ENCODE peak calls at places on chromosome 6, in four cellular contexts. F is ovary, W is neural crest cell, O is Right ventricle myocardium inferior. N is an unnamed sample.
A peak's percentile ranks its signal among the peaks of the same experiment; 100 is the strongest.

GRCh38 chr6:170224694-170225660 is 65.9 kb downstream of the DLL1 start:
- DNase-seq in W (no peak), O (no peak), F (no peak), N (peak; percentile 98)

GRCh38 chr6:41122373-41122772 is 31.8 kb downstream of the TREML1 start:
- DNase-seq in W (no peak), F (no peak), O (no peak), N (peak; percentile 44)

GRCh38 chr6:38803129-38803528 is 88.0 kb downstream of the DNAH8 start:
- DNase-seq in F (no peak), W (no peak), O (no peak), N (no peak)

GRCh38 chr6:135738646-135739045 is 112.9 kb upstream of the PDE7B start:
- DNase-seq in O (no peak), W (no peak), F (no peak), N (no peak)

GRCh38 chr6:36717871-36718540 is 20.4 kb downstream of the RAB44 start:
- DNase-seq in F (no peak), W (no peak), O (no peak), N (no peak)

GRCh38 chr6:165976705-165977104 is 190.9 kb downstream of the TBXT start:
- DNase-seq in O (no peak), W (no peak), F (no peak), N (no peak)

GRCh38 chr6:37576336-37576737 is 76.6 kb upstream of the CCDC167 start:
- DNase-seq in F (no peak), W (no peak), O (no peak), N (peak; percentile 88)

GRCh38 chr6:113299526-113299925 is 557.6 kb upstream of the MARCKS start:
- DNase-seq in F (no peak), W (no peak), O (no peak), N (no peak)

GRCh38 chr6:15427360-15428070 is 181.6 kb downstream of the JARID2 start:
- DNase-seq in O (no peak), W (no peak), F (no peak), N (peak; percentile 50)

GRCh38 chr6:117918454-117918853 is 11.4 kb downstream of the SLC35F1 start:
- DNase-seq in F (no peak), W (no peak), O (no peak), N (no peak)

GRCh38 chr6:37624606-37625574 is 72.8 kb downstream of the MDGA1 start:
- DNase-seq in F (no peak), O (no peak), W (no peak), N (no peak)

GRCh38 chr6:76682842-76683241 is 610.4 kb upstream of the IMPG1 start:
- DNase-seq in F (no peak), W (no peak), O (no peak), N (no peak)

GRCh38 chr6:4660377-4661321 is 115.6 kb upstream of the CDYL start:
- DNase-seq in W (no peak), O (no peak), F (no peak), N (no peak)

GRCh38 chr6:108588586-108588985 is 27.9 kb downstream of the FOXO3 start:
- DNase-seq in W (no peak), O (no peak), F (no peak), N (no peak)

GRCh38 chr6:155958550-155958949 is 502.9 kb upstream of the NOX3 start:
- DNase-seq in O (no peak), W (no peak), F (no peak), N (no peak)

GRCh38 chr6:3848380-3848779 is 793 bp upstream of the FAM50B start:
- DNase-seq in O (no peak), W (no peak), F (no peak), N (peak; percentile 67)

GRCh38 chr6:1987640-1988039 is 257.8 kb downstream of the GMDS start:
- DNase-seq in W (no peak), O (no peak), F (no peak), N (peak; percentile 38)

GRCh38 chr6:75266716-75267291 is 17.8 kb downstream of the TMEM30A start:
- DNase-seq in W (no peak), F (no peak), O (no peak), N (no peak)

GRCh38 chr6:129500958-129501381 is 209.0 kb downstream of the ARHGAP18 start:
- DNase-seq in W (peak; percentile 7), O (no peak), F (no peak), N (no peak)

GRCh38 chr6:91149914-91150674 is 563.2 kb upstream of the MAP3K7 start:
- DNase-seq in F (no peak), W (no peak), O (no peak), N (no peak)

GRCh38 chr6:89242574-89243330 is 25.6 kb upstream of the GABRR1 start:
- DNase-seq in F (no peak), O (no peak), W (peak; percentile 8), N (no peak)

GRCh38 chr6:50713977-50714486 is 706 bp downstream of the TFAP2D start:
- DNase-seq in F (no peak), W (no peak), O (no peak), N (no peak)

GRCh38 chr6:1464796-1465348 is 75.5 kb downstream of the FOXF2 start:
- DNase-seq in O (no peak), W (no peak), F (no peak), N (no peak)

GRCh38 chr6:89146748-89147715 is 1.2 kb downstream of the PM20D2 start:
- DNase-seq in W (no peak), F (no peak), O (no peak), N (peak; percentile 59)

GRCh38 chr6:161303628-161304340 is 29.9 kb upstream of the AGPAT4 start:
- DNase-seq in O (no peak), F (no peak), W (no peak), N (peak; percentile 39)

GRCh38 chr6:131744432-131744831 is 33.6 kb upstream of the CTAGE9 start:
- DNase-seq in F (no peak), W (no peak), O (no peak), N (no peak)

GRCh38 chr6:35302604-35303218 is 5.1 kb downstream of the DEF6 start:
- DNase-seq in O (peak; percentile 83), F (no peak), W (no peak), N (peak; percentile 54)

GRCh38 chr6:82818727-82819126 is 246.9 kb downstream of the UBE3D start:
- DNase-seq in F (no peak), O (no peak), W (no peak), N (peak; percentile 83)

GRCh38 chr6:3857822-3858221 is 8.6 kb downstream of the FAM50B start:
- DNase-seq in O (no peak), W (no peak), F (no peak), N (no peak)

GRCh38 chr6:149586149-149586548 is 20.0 kb downstream of the GINM1 start:
- DNase-seq in O (no peak), F (no peak), W (no peak), N (no peak)

GRCh38 chr6:36963451-36964290 is 9.1 kb downstream of the PI16 start:
- DNase-seq in W (no peak), F (no peak), O (no peak), N (peak; percentile 36)

GRCh38 chr6:13730704-13731103 is 19.1 kb upstream of the RANBP9 start:
- DNase-seq in F (no peak), O (no peak), W (no peak), N (no peak)

GRCh38 chr6:26195376-26195923 is 108.2 kb downstream of the HFE start:
- DNase-seq in O (peak; percentile 97), W (peak; percentile 55), F (peak; percentile 87), N (peak; percentile 75)

GRCh38 chr6:20403080-20403765 is 1.5 kb downstream of the E2F3 start:
- DNase-seq in O (peak; percentile 97), F (peak; percentile 52), W (peak; percentile 74), N (peak; percentile 79)

GRCh38 chr6:64516393-64516792 is 880.8 kb downstream of the PHF3 start:
- DNase-seq in F (no peak), W (no peak), O (no peak), N (no peak)

GRCh38 chr6:67567842-67568241 is 1067.2 kb upstream of the ADGRB3 start:
- DNase-seq in W (no peak), F (no peak), O (no peak), N (no peak)

GRCh38 chr6:43768983-43769525 is 957 bp upstream of the VEGFA start:
- DNase-seq in W (no peak), F (peak; percentile 81), O (peak; percentile 86), N (no peak)

GRCh38 chr6:71139249-71139648 is 149.4 kb upstream of the OGFRL1 start:
- DNase-seq in W (no peak), O (no peak), F (no peak), N (peak; percentile 55)

GRCh38 chr6:168090064-168090690 is 11.2 kb upstream of the FRMD1 start:
- DNase-seq in O (peak; percentile 65), W (no peak), F (no peak), N (no peak)

N was measured in foreskin keratinocyte.